ENCODE peak calls at places on chromosomes 2 and 18, in seven cellular contexts. One of them, this sample, is unnamed.
A peak's percentile ranks its signal among the peaks of the same experiment; 100 is the strongest.

GRCh38 chr18:8771930-8772329 is 66.6 kb downstream of the MTCL1 start:
- DNase-seq in cardiac muscle cell: no peak
- DNase-seq in BJ: no peak
- DNase-seq in colonic mucosa: no peak
- DNase-seq in SK-N-SH: no peak
- DNase-seq in endodermal cell: no peak
- DNase-seq in hepatocyte: no peak
- DNase-seq in this sample: peak; percentile 32

GRCh38 chr2:168939918-168940317 is 38.8 kb downstream of the G6PC2 start:
- DNase-seq in SK-N-SH: no peak
- DNase-seq in endodermal cell: no peak
- DNase-seq in colonic mucosa: no peak
- DNase-seq in cardiac muscle cell: no peak
- DNase-seq in BJ: no peak
- DNase-seq in hepatocyte: no peak
- DNase-seq in this sample: no peak

GRCh38 chr18:80249217-80250093 is 2.1 kb upstream of the PARD6G start:
- DNase-seq in colonic mucosa: no peak
- DNase-seq in endodermal cell: peak; percentile 36
- DNase-seq in hepatocyte: peak; percentile 3
- DNase-seq in BJ: no peak
- DNase-seq in SK-N-SH: no peak
- DNase-seq in cardiac muscle cell: no peak
- DNase-seq in this sample: no peak

GRCh38 chr2:199197448-199197847 is 260.3 kb downstream of the SATB2 start:
- DNase-seq in SK-N-SH: no peak
- DNase-seq in endodermal cell: no peak
- DNase-seq in colonic mucosa: no peak
- DNase-seq in BJ: no peak
- DNase-seq in cardiac muscle cell: no peak
- DNase-seq in hepatocyte: no peak
- DNase-seq in this sample: no peak

GRCh38 chr2:10346929-10347558 is 44.3 kb downstream of the HPCAL1 start:
- DNase-seq in cardiac muscle cell: no peak
- DNase-seq in endodermal cell: peak; percentile 69
- DNase-seq in colonic mucosa: no peak
- DNase-seq in BJ: no peak
- DNase-seq in SK-N-SH: no peak
- DNase-seq in hepatocyte: no peak
- DNase-seq in this sample: peak; percentile 69

GRCh38 chr2:188850786-188851185 is 123.4 kb upstream of the COL3A1 start:
- DNase-seq in SK-N-SH: no peak
- DNase-seq in endodermal cell: no peak
- DNase-seq in BJ: no peak
- DNase-seq in hepatocyte: no peak
- DNase-seq in colonic mucosa: no peak
- DNase-seq in cardiac muscle cell: no peak
- DNase-seq in this sample: no peak

GRCh38 chr2:206289391-206289790 is 14.9 kb downstream of the ZDBF2 start:
- DNase-seq in SK-N-SH: no peak
- DNase-seq in endodermal cell: no peak
- DNase-seq in cardiac muscle cell: no peak
- DNase-seq in colonic mucosa: no peak
- DNase-seq in BJ: no peak
- DNase-seq in hepatocyte: no peak
- DNase-seq in this sample: no peak

GRCh38 chr2:204665244-204665643 is 120.0 kb downstream of the PARD3B start:
- DNase-seq in SK-N-SH: no peak
- DNase-seq in colonic mucosa: no peak
- DNase-seq in cardiac muscle cell: no peak
- DNase-seq in hepatocyte: no peak
- DNase-seq in BJ: peak; percentile 67
- DNase-seq in endodermal cell: no peak
- DNase-seq in this sample: no peak

GRCh38 chr2:128262315-128263253 is 56.1 kb downstream of the HS6ST1 start:
- DNase-seq in endodermal cell: peak; percentile 58
- DNase-seq in cardiac muscle cell: no peak
- DNase-seq in colonic mucosa: no peak
- DNase-seq in SK-N-SH: no peak
- DNase-seq in hepatocyte: no peak
- DNase-seq in BJ: no peak
- DNase-seq in this sample: no peak

GRCh38 chr2:152508446-152508845 is 173.5 kb downstream of the FMNL2 start:
- DNase-seq in BJ: no peak
- DNase-seq in hepatocyte: no peak
- DNase-seq in colonic mucosa: no peak
- DNase-seq in SK-N-SH: no peak
- DNase-seq in cardiac muscle cell: peak; percentile 23
- DNase-seq in endodermal cell: no peak
- DNase-seq in this sample: no peak

GRCh38 chr18:59649575-59649974 is 47.6 kb downstream of the CCBE1 start:
- DNase-seq in BJ: no peak
- DNase-seq in hepatocyte: no peak
- DNase-seq in colonic mucosa: no peak
- DNase-seq in endodermal cell: no peak
- DNase-seq in cardiac muscle cell: no peak
- DNase-seq in SK-N-SH: no peak
- DNase-seq in this sample: no peak

GRCh38 chr2:180625006-180625844 is 355.2 kb upstream of the UBE2E3 start:
- DNase-seq in endodermal cell: no peak
- DNase-seq in SK-N-SH: no peak
- DNase-seq in colonic mucosa: no peak
- DNase-seq in hepatocyte: no peak
- DNase-seq in cardiac muscle cell: no peak
- DNase-seq in BJ: peak; percentile 93
- DNase-seq in this sample: no peak

GRCh38 chr2:226524381-226524843 is 275.2 kb downstream of the IRS1 start:
- DNase-seq in cardiac muscle cell: no peak
- DNase-seq in hepatocyte: peak; percentile 14
- DNase-seq in SK-N-SH: no peak
- DNase-seq in endodermal cell: no peak
- DNase-seq in BJ: peak; percentile 54
- DNase-seq in colonic mucosa: no peak
- DNase-seq in this sample: no peak

GRCh38 chr18:78982186-78982585 is 2.6 kb downstream of the SALL3 start:
- DNase-seq in colonic mucosa: no peak
- DNase-seq in SK-N-SH: no peak
- DNase-seq in endodermal cell: no peak
- DNase-seq in hepatocyte: no peak
- DNase-seq in BJ: no peak
- DNase-seq in cardiac muscle cell: no peak
- DNase-seq in this sample: no peak

GRCh38 chr2:212548459-212548815 is 9.8 kb upstream of the ERBB4 start:
- DNase-seq in SK-N-SH: peak; percentile 28
- DNase-seq in cardiac muscle cell: peak; percentile 68
- DNase-seq in endodermal cell: no peak
- DNase-seq in BJ: peak; percentile 6
- DNase-seq in colonic mucosa: no peak
- DNase-seq in hepatocyte: peak; percentile 45
- DNase-seq in this sample: no peak

GRCh38 chr2:178268435-178268834 is 74.1 kb downstream of the OSBPL6 start:
- DNase-seq in BJ: no peak
- DNase-seq in cardiac muscle cell: no peak
- DNase-seq in endodermal cell: no peak
- DNase-seq in colonic mucosa: no peak
- DNase-seq in SK-N-SH: no peak
- DNase-seq in hepatocyte: no peak
- DNase-seq in this sample: no peak

GRCh38 chr2:238262496-238263122 is 22.8 kb upstream of the HES6 start:
- DNase-seq in endodermal cell: no peak
- DNase-seq in BJ: no peak
- DNase-seq in SK-N-SH: no peak
- DNase-seq in cardiac muscle cell: no peak
- DNase-seq in hepatocyte: no peak
- DNase-seq in colonic mucosa: no peak
- DNase-seq in this sample: no peak

GRCh38 chr2:14511541-14511940 is 121.0 kb upstream of the LRATD1 start:
- DNase-seq in endodermal cell: no peak
- DNase-seq in colonic mucosa: no peak
- DNase-seq in BJ: no peak
- DNase-seq in hepatocyte: no peak
- DNase-seq in SK-N-SH: no peak
- DNase-seq in cardiac muscle cell: no peak
- DNase-seq in this sample: no peak

GRCh38 chr2:24049485-24050021 is at the start of gene FKBP1B:
- DNase-seq in SK-N-SH: peak; percentile 97
- DNase-seq in cardiac muscle cell: peak; percentile 84
- DNase-seq in BJ: peak; percentile 4
- DNase-seq in endodermal cell: peak; percentile 94
- DNase-seq in colonic mucosa: peak; percentile 83
- DNase-seq in hepatocyte: peak; percentile 82
- DNase-seq in this sample: peak; percentile 91

GRCh38 chr2:234164499-234165409 is 114.3 kb downstream of the SPP2 start:
- DNase-seq in BJ: no peak
- DNase-seq in hepatocyte: no peak
- DNase-seq in colonic mucosa: no peak
- DNase-seq in endodermal cell: no peak
- DNase-seq in SK-N-SH: no peak
- DNase-seq in cardiac muscle cell: no peak
- DNase-seq in this sample: no peak

GRCh38 chr2:37648316-37649011 is 23.0 kb downstream of the CDC42EP3 start:
- DNase-seq in colonic mucosa: no peak
- DNase-seq in SK-N-SH: no peak
- DNase-seq in cardiac muscle cell: no peak
- DNase-seq in BJ: no peak
- DNase-seq in endodermal cell: no peak
- DNase-seq in hepatocyte: no peak
- DNase-seq in this sample: peak; percentile 91

GRCh38 chr2:3303583-3304406 is 73.8 kb downstream of the EIPR1 start:
- DNase-seq in hepatocyte: peak; percentile 92
- DNase-seq in cardiac muscle cell: peak; percentile 89
- DNase-seq in colonic mucosa: peak; percentile 87
- DNase-seq in SK-N-SH: peak; percentile 97
- DNase-seq in endodermal cell: peak; percentile 98
- DNase-seq in BJ: no peak
- DNase-seq in this sample: peak; percentile 97
- H3K4me3 ChIP-seq in hepatocyte: no peak overlapping the region
- H3K4me3 ChIP-seq in cardiac muscle cell: no peak overlapping the region
- H3K4me3 ChIP-seq in colonic mucosa: no peak overlapping the region
- H3K4me3 ChIP-seq in SK-N-SH: peak overlapping the region; percentile 27
- H3K4me3 ChIP-seq in endodermal cell: no peak overlapping the region
- H3K4me3 ChIP-seq in BJ: no peak overlapping the region
- H3K4me3 ChIP-seq in this sample: peak overlapping the region; percentile 13

DNA sequence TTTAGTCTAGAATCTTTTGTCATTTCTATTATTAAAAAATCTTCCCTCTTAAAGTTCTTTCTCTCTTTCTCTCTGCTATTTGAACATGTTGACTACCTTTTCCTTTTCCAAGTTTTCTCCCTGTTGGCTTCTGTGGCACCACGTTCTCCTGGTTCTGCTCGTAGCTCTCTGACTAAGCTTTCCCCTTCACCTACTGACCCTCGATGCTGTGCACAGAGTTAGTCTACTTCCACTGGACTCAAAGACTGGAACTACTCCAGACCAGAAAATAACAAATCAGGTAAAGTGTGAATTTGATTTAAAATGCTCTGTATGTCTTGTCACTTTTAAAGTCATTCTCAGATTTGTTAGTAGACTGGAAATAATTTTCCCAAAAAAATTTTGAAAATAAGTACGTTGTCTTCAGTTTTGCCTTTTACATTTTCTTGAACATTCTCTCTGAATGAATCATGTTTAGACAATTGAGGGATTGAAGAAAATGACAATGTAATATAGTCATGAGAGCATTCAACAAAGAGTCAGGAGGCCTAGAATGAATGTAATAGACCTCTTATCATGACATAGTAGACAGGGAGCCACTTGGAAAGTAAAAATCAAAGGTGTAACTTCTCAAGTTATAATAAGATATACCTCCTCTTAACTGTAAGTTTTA is 25.3 kb downstream of the ITPRID2 start:
- DNase-seq in colonic mucosa: no peak
- DNase-seq in hepatocyte: no peak
- DNase-seq in endodermal cell: no peak
- DNase-seq in SK-N-SH: no peak
- DNase-seq in BJ: no peak
- DNase-seq in cardiac muscle cell: no peak
- DNase-seq in this sample: no peak
- H3K36me3 ChIP-seq in colonic mucosa: peaks cover 23% of the 10 kb centered on the region
- H3K36me3 ChIP-seq in hepatocyte: peaks cover 3% of the 10 kb centered on the region
- H3K36me3 ChIP-seq in endodermal cell: peaks cover 79% of the 10 kb centered on the region
- H3K36me3 ChIP-seq in SK-N-SH: peaks cover 92% of the 10 kb centered on the region
- H3K36me3 ChIP-seq in BJ: peaks cover 20% of the 10 kb centered on the region
- H3K36me3 ChIP-seq in cardiac muscle cell: peaks cover 73% of the 10 kb centered on the region
- H3K36me3 ChIP-seq in this sample: peaks cover 3% of the 10 kb centered on the region

GRCh38 chr2:241609859-241610793 is 26.8 kb downstream of the THAP4 start:
- DNase-seq in SK-N-SH: no peak
- DNase-seq in cardiac muscle cell: peak; percentile 95
- DNase-seq in endodermal cell: peak; percentile 98
- DNase-seq in colonic mucosa: peak; percentile 91
- DNase-seq in BJ: peak; percentile 21
- DNase-seq in hepatocyte: peak; percentile 96
- DNase-seq in this sample: peak; percentile 95
- TF ChIP-seq CTCF in SK-N-SH: no peak
- TF ChIP-seq CTCF in cardiac muscle cell: peak; percentile 60
- TF ChIP-seq CTCF in endodermal cell: peak; percentile 78
- TF ChIP-seq CTCF in colonic mucosa: peak; percentile 56
- TF ChIP-seq CTCF in BJ: peak; percentile 50
- TF ChIP-seq CTCF in hepatocyte: peak; percentile 63
- TF ChIP-seq CTCF in this sample: peak; percentile 70

GRCh38 chr2:210503622-210504300 is 27.2 kb upstream of the LANCL1 start:
- DNase-seq in colonic mucosa: no peak
- DNase-seq in endodermal cell: no peak
- DNase-seq in SK-N-SH: no peak
- DNase-seq in hepatocyte: no peak
- DNase-seq in BJ: no peak
- DNase-seq in cardiac muscle cell: no peak
- DNase-seq in this sample: no peak
- H3K4me3 ChIP-seq in colonic mucosa: no peak overlapping the region
- H3K4me3 ChIP-seq in endodermal cell: no peak overlapping the region
- H3K4me3 ChIP-seq in SK-N-SH: no peak overlapping the region
- H3K4me3 ChIP-seq in hepatocyte: no peak overlapping the region
- H3K4me3 ChIP-seq in BJ: no peak overlapping the region
- H3K4me3 ChIP-seq in cardiac muscle cell: no peak overlapping the region
- H3K4me3 ChIP-seq in this sample: no peak overlapping the region

GRCh38 chr2:26637811-26638310 is 3.3 kb downstream of the CIB4 start:
- DNase-seq in cardiac muscle cell: no peak
- DNase-seq in BJ: no peak
- DNase-seq in hepatocyte: no peak
- DNase-seq in endodermal cell: peak; percentile 33
- DNase-seq in SK-N-SH: no peak
- DNase-seq in colonic mucosa: no peak
- DNase-seq in this sample: no peak

GRCh38 chr2:26639685-26640240 is 1.4 kb downstream of the CIB4 start:
- DNase-seq in BJ: no peak
- DNase-seq in endodermal cell: peak; percentile 28
- DNase-seq in cardiac muscle cell: no peak
- DNase-seq in SK-N-SH: no peak
- DNase-seq in hepatocyte: no peak
- DNase-seq in colonic mucosa: no peak
- DNase-seq in this sample: no peak

GRCh38 chr2:26642437-26642836 is 1.3 kb upstream of the CIB4 start:
- DNase-seq in endodermal cell: peak; percentile 39
- DNase-seq in BJ: no peak
- DNase-seq in SK-N-SH: no peak
- DNase-seq in colonic mucosa: no peak
- DNase-seq in cardiac muscle cell: no peak
- DNase-seq in hepatocyte: no peak
- DNase-seq in this sample: no peak

GRCh38 chr2:26640331-26640745 is 828 bp downstream of the CIB4 start:
- DNase-seq in BJ: peak; percentile 10
- DNase-seq in hepatocyte: peak; percentile 71
- DNase-seq in colonic mucosa: peak; percentile 33
- DNase-seq in endodermal cell: peak; percentile 72
- DNase-seq in cardiac muscle cell: peak; percentile 55
- DNase-seq in SK-N-SH: peak; percentile 65
- DNase-seq in this sample: peak; percentile 51

GRCh38 chr2:26640781-26641564 is at the start of gene CIB4:
- DNase-seq in colonic mucosa: no peak
- DNase-seq in BJ: no peak
- DNase-seq in SK-N-SH: no peak
- DNase-seq in cardiac muscle cell: no peak
- DNase-seq in hepatocyte: no peak
- DNase-seq in endodermal cell: peak; percentile 64
- DNase-seq in this sample: peak; percentile 64
- H3K36me3 ChIP-seq in colonic mucosa: no peaks in the 10 kb centered on the region
- H3K36me3 ChIP-seq in BJ: no peaks in the 10 kb centered on the region
- H3K36me3 ChIP-seq in SK-N-SH: no peaks in the 10 kb centered on the region
- H3K36me3 ChIP-seq in cardiac muscle cell: no peaks in the 10 kb centered on the region
- H3K36me3 ChIP-seq in hepatocyte: no peaks in the 10 kb centered on the region
- H3K36me3 ChIP-seq in endodermal cell: no peaks in the 10 kb centered on the region
- H3K36me3 ChIP-seq in this sample: no peaks in the 10 kb centered on the region